ENCODE peak calls at places on chromosomes 1 and 21, in four cellular contexts. One of them, this sample, is unnamed.

GRCh38 chr1:67230539-67230938 is 64.3 kb downstream of the IL23R start:
- DNase-seq in HCEC 1CT: no peak
- DNase-seq in RCC 7860: no peak
- DNase-seq in NCI-H82: no peak
- DNase-seq in this sample: no peak

GRCh38 chr21:16195476-16195875 is 465.7 kb downstream of the USP25 start:
- DNase-seq in RCC 7860: no peak
- DNase-seq in NCI-H82: peak; percentile 53
- DNase-seq in HCEC 1CT: no peak
- DNase-seq in this sample: peak; percentile 72

GRCh38 chr1:43451701-43452532 is 1.8 kb downstream of the HYI start:
- DNase-seq in HCEC 1CT: no peak
- DNase-seq in RCC 7860: no peak
- DNase-seq in NCI-H82: no peak
- DNase-seq in this sample: no peak

GRCh38 chr1:36520056-36520455 is 37.3 kb upstream of the CSF3R start:
- DNase-seq in RCC 7860: no peak
- DNase-seq in HCEC 1CT: no peak
- DNase-seq in NCI-H82: peak; percentile 45
- DNase-seq in this sample: no peak

GRCh38 chr1:222618880-222619321 is 1.0 kb downstream of the MIA3 start:
- DNase-seq in NCI-H82: peak; percentile 65
- DNase-seq in RCC 7860: peak; percentile 10
- DNase-seq in HCEC 1CT: peak; percentile 17
- DNase-seq in this sample: peak; percentile 25

GRCh38 chr21:28342229-28342810 is 650.4 kb downstream of the LTN1 start:
- DNase-seq in HCEC 1CT: no peak
- DNase-seq in NCI-H82: no peak
- DNase-seq in RCC 7860: no peak
- DNase-seq in this sample: peak; percentile 36

GRCh38 chr1:183106166-183106565 is 79.9 kb upstream of the LAMC2 start:
- DNase-seq in RCC 7860: no peak
- DNase-seq in NCI-H82: no peak
- DNase-seq in HCEC 1CT: no peak
- DNase-seq in this sample: no peak

GRCh38 chr1:23719162-23719820 is 24.0 kb upstream of the ELOA start:
- DNase-seq in NCI-H82: peak; percentile 28
- DNase-seq in HCEC 1CT: peak; percentile 33
- DNase-seq in RCC 7860: no peak
- DNase-seq in this sample: peak; percentile 60

GRCh38 chr1:188594542-188595235 is 1765.9 kb downstream of the PLA2G4A start:
- DNase-seq in RCC 7860: no peak
- DNase-seq in HCEC 1CT: no peak
- DNase-seq in NCI-H82: no peak
- DNase-seq in this sample: no peak